ENCODE peak calls at places on chromosomes 12 and 14, in eight cellular contexts. C is K562, W is GM12878, J is SK-N-SH, L is PC-3, Y is astrocyte, P is HepG2, D is fibroblast of lung. O is an unnamed sample. For H3K79me2, the result is how much of the 10 kb centered on the place peaks cover.

GRCh38 chr14:73804636-73805035 is 47.0 kb upstream of the PTGR2 start:
- DNase-seq in C (no peak), W (no peak), J (no peak), L (no peak), Y (no peak), P (no peak), D (no peak), O (no peak)

GRCh38 chr12:59763835-59764234 is 168.0 kb downstream of the SLC16A7 start:
- DNase-seq in C (no peak), W (no peak), J (no peak), L (no peak), Y (no peak), P (no peak), D (no peak), O (no peak)

GRCh38 chr12:124732275-124733075 is 131.2 kb downstream of the SCARB1 start:
- DNase-seq in C (no peak), W (no peak), J (no peak), L (no peak), Y (peak), P (no peak), D (no peak), O (no peak)

GRCh38 chr12:47775100-47775911 is 2.3 kb downstream of the SLC48A1 start:
- DNase-seq in C (peak), W (no peak), J (no peak), L (peak), Y (peak), P (no peak), D (peak), O (no peak)

GRCh38 chr14:50794063-50794645 is 36.8 kb downstream of the NIN start:
- DNase-seq in C (no peak), W (no peak), J (no peak), L (no peak), Y (no peak), P (no peak), D (no peak), O (no peak)

GRCh38 chr12:62834406-62834805 is 100.5 kb downstream of the PPM1H start:
- DNase-seq in C (no peak), W (no peak), J (no peak), L (no peak), Y (no peak), P (no peak), D (no peak), O (no peak)

GRCh38 chr14:95513261-95513660 is 3.2 kb downstream of the SYNE3 start:
- DNase-seq in C (no peak), W (no peak), J (no peak), L (no peak), Y (no peak), P (no peak), D (no peak), O (no peak)

GRCh38 chr12:22874151-22874550 is 249.2 kb downstream of the ETNK1 start:
- DNase-seq in C (no peak), W (no peak), J (no peak), L (no peak), Y (peak), P (no peak), D (no peak), O (no peak)

GRCh38 chr14:72643317-72643801 is 250.5 kb downstream of the DPF3 start:
- DNase-seq in C (no peak), W (no peak), J (no peak), L (peak), Y (peak), P (no peak), D (peak), O (peak)

GRCh38 chr14:26993541-26993940 is 395.7 kb upstream of the NOVA1 start:
- DNase-seq in C (no peak), W (no peak), J (no peak), L (peak), Y (no peak), P (no peak), D (no peak), O (no peak)

GRCh38 chr12:70733385-70733784 is 96.2 kb upstream of the PTPRB start:
- DNase-seq in C (peak), W (peak), J (peak), L (peak), Y (peak), P (peak), D (peak), O (peak)

GRCh38 chr12:6547987-6548386 is 7.9 kb downstream of the IFFO1 start:
- DNase-seq in C (peak), W (no peak), J (no peak), L (peak), Y (peak), P (no peak), D (peak), O (no peak)

GRCh38 chr12:25677180-25677937 is 124.3 kb upstream of the LMNTD1 start:
- DNase-seq in C (no peak), W (no peak), J (no peak), L (peak), Y (no peak), P (no peak), D (no peak), O (no peak)

GRCh38 chr12:65537978-65538377 is 259.5 kb downstream of the MSRB3 start:
- DNase-seq in C (no peak), W (no peak), J (no peak), L (no peak), Y (no peak), P (no peak), D (no peak), O (no peak)

GRCh38 chr12:27226319-27226984 is 17.6 kb upstream of the STK38L start:
- DNase-seq in C (no peak), W (no peak), J (no peak), L (no peak), Y (no peak), P (peak), D (no peak), O (peak)

GRCh38 chr14:51498411-51499227 is 153.1 kb upstream of the FRMD6 start:
- DNase-seq in C (no peak), W (no peak), J (no peak), L (no peak), Y (no peak), P (no peak), D (no peak), O (no peak)

GRCh38 chr14:77622562-77622961 is 6.1 kb upstream of the SPTLC2 start:
- DNase-seq in C (no peak), W (no peak), J (no peak), L (peak), Y (no peak), P (no peak), D (no peak), O (peak)

GRCh38 chr14:97459180-97459579 is 662.0 kb downstream of the VRK1 start:
- DNase-seq in C (no peak), W (no peak), J (no peak), L (no peak), Y (no peak), P (no peak), D (no peak), O (no peak)

GRCh38 chr12:3961573-3961972 is 88.4 kb upstream of the PARP11 start:
- DNase-seq in C (no peak), W (no peak), J (no peak), L (no peak), Y (no peak), P (no peak), D (no peak), O (peak)

GRCh38 chr14:26595922-26596721 is 1.7 kb downstream of the NOVA1 start:
- DNase-seq in C (no peak), W (no peak), J (no peak), L (no peak), Y (no peak), P (no peak), D (peak), O (peak)

GRCh38 chr12:124713041-124713435 is 145.6 kb upstream of the NCOR2 start:
- DNase-seq in C (no peak), W (peak), J (no peak), L (no peak), Y (peak), P (no peak), D (no peak), O (no peak)

GRCh38 chr14:100670017-100670974 is 56.4 kb upstream of the DLK1 start:
- DNase-seq in C (no peak), W (no peak), J (no peak), L (no peak), Y (no peak), P (no peak), D (no peak), O (peak)

GRCh38 chr12:45849289-45849688 is 119.8 kb downstream of the ARID2 start:
- DNase-seq in C (no peak), W (no peak), J (no peak), L (peak), Y (no peak), P (no peak), D (peak), O (no peak)

GRCh38 chr12:87157791-87158190 is 871.4 kb downstream of the C12orf50 start:
- DNase-seq in C (no peak), W (no peak), J (no peak), L (peak), Y (peak), P (no peak), D (peak), O (peak)

GRCh38 chr12:91179315-91179714 is 3.3 kb downstream of the DCN start:
- DNase-seq in C (no peak), W (no peak), J (no peak), L (peak), Y (no peak), P (no peak), D (peak), O (no peak)

GRCh38 chr12:91182664-91183455 is at the start of gene DCN:
- DNase-seq in C (no peak), W (no peak), J (no peak), L (no peak), Y (peak), P (no peak), D (peak), O (no peak)

GRCh38 chr12:91180162-91180561 is 2.5 kb downstream of the DCN start:
- DNase-seq in C (no peak), W (no peak), J (no peak), L (no peak), Y (no peak), P (no peak), D (no peak), O (no peak)

GRCh38 chr12:91180577-91180976 is 2.0 kb downstream of the DCN start:
- DNase-seq in C (no peak), W (no peak), J (peak), L (no peak), Y (peak), P (no peak), D (peak), O (peak)

GRCh38 chr12:91181053-91181452 is 1.6 kb downstream of the DCN start:
- DNase-seq in C (no peak), W (no peak), J (no peak), L (no peak), Y (peak), P (no peak), D (peak), O (no peak)
- H3K4me3 ChIP-seq in C (no peak), W (no peak), J (peak), L (no peak), Y (peak), P (no peak), D (peak), O (peak)

GRCh38 chr14:53331921-53332320 is 178.8 kb upstream of the DDHD1 start:
- DNase-seq in C (no peak), W (no peak), J (no peak), L (no peak), Y (no peak), P (no peak), D (peak), O (no peak)
- H3K79me2 ChIP-seq in C (under half), W (under half), J (under half), L (under half), Y (under half), P (under half), D (under half), O (under half)

GRCh38 chr12:115470526-115470925 is 786.6 kb upstream of the TBX3 start:
- DNase-seq in C (no peak), W (no peak), J (no peak), L (no peak), Y (no peak), P (no peak), D (no peak), O (peak)

GRCh38 chr12:115470977-115471376 is 787.0 kb upstream of the TBX3 start:
- DNase-seq in C (no peak), W (no peak), J (no peak), L (no peak), Y (no peak), P (no peak), D (no peak), O (no peak)

GRCh38 chr12:115474525-115475353 is 790.8 kb upstream of the TBX3 start:
- DNase-seq in C (no peak), W (no peak), J (no peak), L (no peak), Y (no peak), P (no peak), D (no peak), O (peak)

GRCh38 chr12:115472852-115473251 is 788.9 kb upstream of the TBX3 start:
- DNase-seq in C (no peak), W (no peak), J (no peak), L (no peak), Y (no peak), P (no peak), D (no peak), O (no peak)

DNA sequence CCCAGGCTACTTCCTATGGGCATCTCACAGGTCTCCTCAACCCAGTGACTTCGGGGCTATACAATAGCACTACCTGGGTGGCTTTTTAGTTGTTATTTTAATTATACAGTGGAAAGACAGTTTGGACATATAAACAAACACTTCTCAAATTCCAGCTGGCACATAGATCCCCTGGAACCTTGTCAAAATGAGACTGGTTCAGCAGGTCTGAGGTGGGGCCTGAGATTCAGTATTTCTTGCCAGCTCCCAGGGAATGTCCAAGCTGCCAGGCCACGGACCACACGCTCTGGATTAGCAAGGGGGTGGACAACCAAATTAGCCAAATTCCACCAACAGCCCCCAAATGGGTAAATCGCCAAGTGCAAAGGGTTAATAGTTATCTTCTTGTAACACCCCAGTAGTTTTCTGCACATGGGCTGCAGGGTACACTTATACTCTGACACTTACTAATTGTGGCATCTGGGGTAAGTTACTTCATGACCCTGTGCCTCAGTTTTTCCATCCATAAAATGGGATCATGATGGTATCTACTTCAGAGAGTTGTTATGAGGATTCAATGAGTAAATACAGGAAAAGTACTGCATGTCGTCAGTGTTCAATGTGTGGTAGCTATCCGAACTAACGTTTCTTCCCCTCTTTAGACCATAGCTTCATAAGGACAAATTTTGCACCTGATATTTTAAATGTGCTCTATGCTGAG is 789.4 kb upstream of the TBX3 start:
- DNase-seq in C (no peak), W (no peak), J (no peak), L (peak), Y (no peak), P (no peak), D (no peak), O (no peak)
- H3K4me3 ChIP-seq in C (no peak), W (no peak), J (no peak), L (no peak), Y (no peak), P (no peak), D (no peak), O (no peak)

GRCh38 chr12:53298154-53298553 is 1.3 kb upstream of the MYG1 start:
- DNase-seq in C (no peak), W (no peak), J (no peak), L (peak), Y (peak), P (no peak), D (peak), O (no peak)
- H3K79me2 ChIP-seq in C (under half), W (under half), J (half or more), L (half or more), Y (half or more), P (under half), D (under half), O (under half)

O was measured in hepatocyte.